ENCODE peak calls at places on chromosomes 4 and X, in ten cellular contexts. K is amniotic stem cell; V is stimulated activated CD8-positive, alpha-beta memory T cell treated with anti-CD3 and anti-CD28 coated beads, Interleukin-12 subunit alpha, Interleukin-12 subunit beta, amount 100 ng/mL, for 4 hours; S is brain pericyte; P is KG1; H is GM03348; A is GDM1; I is AG08395; M is NCI-H1930; N is GM10248. D is an unnamed sample.

GRCh38 chr4:33696066-33696465 is 2548.2 kb downstream of the ARAP2 start:
- DNase-seq in K (no peak), A (no peak), P (no peak), S (no peak), I (no peak), N (no peak), M (no peak), V (no peak), H (no peak), D (no peak)

GRCh38 chr4:128517739-128518510 is 230.3 kb upstream of the PGRMC2 start:
- DNase-seq in H (peak), I (peak), S (peak), M (no peak), A (peak), P (no peak), V (no peak), K (peak), N (peak), D (peak)

GRCh38 chr4:55635760-55636621 is at the start of gene NMU:
- DNase-seq in K (no peak), V (no peak), H (peak), M (peak), A (no peak), N (peak), P (no peak), S (no peak), I (no peak), D (no peak)

GRCh38 chr4:189659302-189659701 is 281.4 kb upstream of the FRG1 start:
- DNase-seq in M (no peak), S (no peak), H (no peak), I (no peak), K (no peak), P (no peak), N (no peak), A (no peak), V (no peak), D (no peak)

GRCh38 chr4:20260821-20261220 is 9.1 kb downstream of the SLIT2 start:
- DNase-seq in S (no peak), I (no peak), P (no peak), M (no peak), A (no peak), K (no peak), V (no peak), N (no peak), H (no peak), D (no peak)

GRCh38 chr4:1240721-1241465 is 8.0 kb downstream of the CTBP1 start:
- DNase-seq in A (no peak), S (no peak), M (no peak), V (no peak), H (no peak), P (no peak), K (no peak), N (no peak), I (no peak), D (no peak)

GRCh38 chrX:116240446-116240845 is 69.9 kb downstream of the AGTR2 start:
- DNase-seq in V (no peak), I (no peak), N (no peak), K (no peak), M (no peak), S (no peak), H (no peak), A (no peak), P (no peak), D (no peak)

GRCh38 chr4:76601791-76602190 is 166.8 kb downstream of the SHROOM3 start:
- DNase-seq in M (no peak), I (peak), H (peak), S (no peak), A (no peak), V (no peak), K (no peak), P (peak), N (no peak), D (no peak)

GRCh38 chrX:71542411-71542810 is 9.5 kb downstream of the OGT start:
- DNase-seq in A (no peak), K (no peak), P (no peak), H (no peak), V (no peak), I (no peak), M (no peak), N (no peak), S (no peak), D (no peak)

GRCh38 chr4:80184791-80185756 is 12.2 kb upstream of the PRDM8 start:
- DNase-seq in A (no peak), K (no peak), N (peak), H (peak), I (peak), M (no peak), P (no peak), S (no peak), V (no peak), D (no peak)

GRCh38 chr4:16225996-16226815 is at the start of gene TAPT1:
- DNase-seq in V (peak), I (peak), M (peak), K (peak), N (peak), S (no peak), A (peak), P (peak), H (peak), D (peak)

GRCh38 chr4:112075129-112075753 is 70.0 kb upstream of the FAM241A start:
- DNase-seq in N (peak), H (peak), I (peak), P (peak), A (no peak), K (peak), M (peak), S (peak), V (no peak), D (peak)

D was measured in foreskin melanocyte.